ENCODE peak calls at places on chromosomes 16 and 17, in ten cellular contexts. V, M, C, X, U, Y, F, G, B and W are unnamed samples.

GRCh38 chr17:9224485-9224884 is 203.2 kb downstream of the NTN1 start:
- DNase-seq in V (no peak), M (no peak), C (no peak), X (no peak), U (no peak), Y (no peak), F (no peak), G (peak), B (no peak), W (no peak)

GRCh38 chr16:5508371-5508770 is 410.8 kb upstream of the EEF2KMT start:
- DNase-seq in V (no peak), M (no peak), C (no peak), X (no peak), U (no peak), Y (no peak), F (no peak), G (no peak), B (no peak), W (no peak)

GRCh38 chr17:36848008-36848902 is 89.0 kb upstream of the LHX1 start:
- DNase-seq in V (no peak), M (no peak), C (no peak), X (no peak), U (no peak), Y (no peak), F (peak), G (peak), B (no peak), W (no peak)

GRCh38 chr16:56421313-56421712 is 4.0 kb downstream of the AMFR start:
- DNase-seq in V (no peak), M (no peak), C (no peak), X (no peak), U (no peak), Y (no peak), F (no peak), G (no peak), B (no peak), W (peak)

GRCh38 chr17:1005361-1005946 is 8.5 kb downstream of the TIMM22 start:
- DNase-seq in V (peak), M (no peak), C (peak), X (peak), U (no peak), Y (no peak), F (peak), G (peak), B (no peak), W (no peak)

GRCh38 chr17:2880050-2880449 is 83.8 kb downstream of the RAP1GAP2 start:
- DNase-seq in V (no peak), M (no peak), C (no peak), X (no peak), U (no peak), Y (no peak), F (no peak), G (no peak), B (no peak), W (no peak)

GRCh38 chr17:1919206-1919605 is 89.4 kb downstream of the RPA1 start:
- DNase-seq in V (no peak), M (no peak), C (no peak), X (no peak), U (no peak), Y (no peak), F (no peak), G (no peak), B (no peak), W (no peak)

GRCh38 chr16:14510939-14511797 is 118.9 kb downstream of the PARN start:
- DNase-seq in V (peak), M (no peak), C (no peak), X (peak), U (no peak), Y (no peak), F (peak), G (no peak), B (no peak), W (no peak)

GRCh38 chr17:48878920-48879898 is 13.4 kb upstream of the ATP5MC1 start:
- DNase-seq in V (peak), M (peak), C (no peak), X (peak), U (peak), Y (no peak), F (peak), G (no peak), B (peak), W (no peak)

GRCh38 chr17:49108318-49108717 is 24.3 kb upstream of the B4GALNT2 start:
- DNase-seq in V (peak), M (no peak), C (no peak), X (peak), U (no peak), Y (no peak), F (peak), G (no peak), B (no peak), W (no peak)

GRCh38 chr17:46777943-46778915 is 40.3 kb downstream of the WNT3 start:
- DNase-seq in V (no peak), M (no peak), C (no peak), X (no peak), U (no peak), Y (no peak), F (no peak), G (peak), B (no peak), W (no peak)

GRCh38 chr17:43661699-43662431 is at the start of gene MEOX1:
- DNase-seq in V (peak), M (peak), C (no peak), X (peak), U (no peak), Y (no peak), F (peak), G (no peak), B (peak), W (peak)

GRCh38 chr17:63446218-63446980 is at the start of gene CYB561:
- DNase-seq in V (peak), M (no peak), C (peak), X (peak), U (peak), Y (no peak), F (peak), G (peak), B (no peak), W (peak)

GRCh38 chr16:1612320-1613111 is at the start of gene CRAMP1:
- DNase-seq in V (no peak), M (no peak), C (no peak), X (no peak), U (no peak), Y (no peak), F (peak), G (no peak), B (no peak), W (peak)

GRCh38 chr17:50363217-50364060 is 9.5 kb downstream of the MRPL27 start:
- DNase-seq in V (peak), M (no peak), C (no peak), X (peak), U (no peak), Y (no peak), F (no peak), G (no peak), B (no peak), W (no peak)

GRCh38 chr17:40130352-40131042 is 8.7 kb downstream of the MSL1 start:
- DNase-seq in V (no peak), M (no peak), C (no peak), X (no peak), U (no peak), Y (no peak), F (peak), G (no peak), B (no peak), W (no peak)

GRCh38 chr17:40953876-40954275 is 12.9 kb downstream of the KRT39 start:
- DNase-seq in V (peak), M (no peak), C (no peak), X (peak), U (no peak), Y (no peak), F (peak), G (no peak), B (peak), W (no peak)

GRCh38 chr16:884232-884631 is 83.7 kb upstream of the GNG13 start:
- DNase-seq in V (no peak), M (no peak), C (no peak), X (no peak), U (no peak), Y (no peak), F (no peak), G (no peak), B (no peak), W (no peak)

GRCh38 chr16:67086829-67087228 is 22.9 kb upstream of the PHAF1 start:
- DNase-seq in V (peak), M (no peak), C (no peak), X (no peak), U (no peak), Y (no peak), F (no peak), G (no peak), B (no peak), W (no peak)

GRCh38 chr17:56914641-56915263 is 903 bp upstream of the TRIM25 start:
- DNase-seq in V (no peak), M (no peak), C (no peak), X (no peak), U (no peak), Y (no peak), F (no peak), G (no peak), B (no peak), W (no peak)

GRCh38 chr17:82775033-82775823 is 23.4 kb downstream of the TBCD start:
- DNase-seq in V (peak), M (no peak), C (peak), X (peak), U (peak), Y (no peak), F (peak), G (peak), B (no peak), W (no peak)

GRCh38 chr16:64971211-64971610 is 150.7 kb downstream of the CDH11 start:
- DNase-seq in V (no peak), M (no peak), C (no peak), X (no peak), U (no peak), Y (no peak), F (no peak), G (no peak), B (no peak), W (no peak)

GRCh38 chr17:77087650-77088454 is 52.9 kb upstream of the SEC14L1 start:
- DNase-seq in V (no peak), M (no peak), C (no peak), X (no peak), U (no peak), Y (no peak), F (no peak), G (peak), B (no peak), W (no peak)

GRCh38 chr17:83128306-83129240 is 49.2 kb downstream of the METRNL start:
- DNase-seq in V (no peak), M (no peak), C (no peak), X (no peak), U (no peak), Y (no peak), F (no peak), G (peak), B (no peak), W (no peak)

GRCh38 chr16:4371481-4372314 is at the start of gene VASN:
- DNase-seq in V (peak), M (no peak), C (peak), X (peak), U (peak), Y (no peak), F (peak), G (peak), B (no peak), W (peak)

GRCh38 chr17:21140911-21141310 is 14.1 kb downstream of the DHRS7B start:
- DNase-seq in V (no peak), M (no peak), C (no peak), X (no peak), U (no peak), Y (no peak), F (no peak), G (no peak), B (no peak), W (peak)

GRCh38 chr16:4426021-4426684 is 485 bp downstream of the DNAJA3 start:
- DNase-seq in V (no peak), M (no peak), C (no peak), X (no peak), U (peak), Y (no peak), F (no peak), G (no peak), B (no peak), W (no peak)

GRCh38 chr17:28491860-28492259 is 14.3 kb upstream of the FOXN1 start:
- DNase-seq in V (no peak), M (no peak), C (no peak), X (no peak), U (no peak), Y (no peak), F (no peak), G (no peak), B (no peak), W (no peak)

GRCh38 chr17:28495626-28496025 is 10.5 kb upstream of the FOXN1 start:
- DNase-seq in V (no peak), M (no peak), C (no peak), X (no peak), U (no peak), Y (no peak), F (no peak), G (no peak), B (no peak), W (no peak)

GRCh38 chr17:28494445-28495188 is 11.5 kb upstream of the FOXN1 start:
- DNase-seq in V (peak), M (peak), C (peak), X (peak), U (peak), Y (no peak), F (peak), G (peak), B (peak), W (peak)

GRCh38 chr17:28492352-28493310 is 13.5 kb upstream of the FOXN1 start:
- DNase-seq in V (no peak), M (no peak), C (no peak), X (no peak), U (no peak), Y (no peak), F (peak), G (no peak), B (no peak), W (no peak)

DNA sequence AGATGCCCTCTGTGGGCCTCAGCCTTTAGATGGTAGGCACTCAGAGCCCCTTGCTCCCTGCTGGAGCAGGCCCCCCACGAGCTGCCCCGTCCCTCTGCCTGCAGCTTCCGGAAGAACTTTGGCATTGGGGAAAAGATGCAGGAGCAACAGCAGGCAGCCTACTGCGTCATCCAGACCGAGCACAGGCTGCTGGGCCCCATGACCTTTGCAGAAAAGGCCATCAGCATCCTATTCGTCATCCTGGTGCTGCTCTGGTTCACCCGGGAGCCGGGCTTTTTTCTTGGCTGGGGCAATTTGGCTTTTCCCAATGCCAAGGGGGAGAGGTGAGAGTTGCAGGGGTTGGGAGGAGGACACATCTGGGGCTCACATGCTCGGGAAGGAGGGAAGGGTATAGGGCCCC is 12.7 kb upstream of the FOXN1 start:
- DNase-seq in V (peak), M (peak), C (no peak), X (peak), U (no peak), Y (no peak), F (no peak), G (no peak), B (no peak), W (no peak)
- TF ChIP-seq CTCF in V (no peak), M (no peak), C (no peak), X (no peak), U (no peak), Y (no peak), F (no peak), G (no peak), B (no peak), W (no peak)

GRCh38 chr17:58432806-58433573 is 15.7 kb upstream of the RNF43 start:
- DNase-seq in V (no peak), M (no peak), C (no peak), X (no peak), U (no peak), Y (no peak), F (no peak), G (no peak), B (no peak), W (no peak)
- TF ChIP-seq CTCF in V (no peak), M (no peak), C (no peak), X (no peak), U (no peak), Y (no peak), F (peak), G (no peak), B (no peak), W (peak)

DNA sequence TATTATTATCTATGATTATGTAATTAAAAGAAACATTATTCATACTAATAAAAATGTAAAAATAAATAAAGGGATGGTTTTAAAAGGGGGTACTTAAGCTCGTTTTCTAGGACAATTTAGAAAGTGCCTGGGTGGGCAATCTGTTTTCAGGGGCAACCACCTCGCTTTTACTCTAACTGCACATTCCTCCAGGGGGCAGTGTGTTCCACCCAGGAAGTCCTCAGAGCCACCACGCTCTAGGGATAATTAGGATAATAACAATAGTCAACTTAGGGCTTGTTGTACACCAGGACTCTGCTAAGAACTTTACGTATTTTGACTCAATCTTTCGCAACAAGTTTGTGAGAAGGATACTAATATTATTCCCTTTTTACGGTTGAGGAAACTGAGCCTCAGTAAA is 396.7 kb upstream of the MAF start:
- DNase-seq in V (peak), M (no peak), C (no peak), X (peak), U (no peak), Y (no peak), F (peak), G (no peak), B (no peak), W (no peak)
- TF ChIP-seq CTCF in V (peak), M (peak), C (peak), X (peak), U (no peak), Y (no peak), F (peak), G (no peak), B (peak), W (peak)

GRCh38 chr16:49890876-49891275 is 35.0 kb upstream of the ZNF423 start:
- DNase-seq in V (no peak), M (no peak), C (no peak), X (peak), U (no peak), Y (no peak), F (no peak), G (no peak), B (no peak), W (peak)
- TF ChIP-seq CTCF in V (no peak), M (peak), C (peak), X (peak), U (no peak), Y (no peak), F (no peak), G (no peak), B (peak), W (peak)

DNA sequence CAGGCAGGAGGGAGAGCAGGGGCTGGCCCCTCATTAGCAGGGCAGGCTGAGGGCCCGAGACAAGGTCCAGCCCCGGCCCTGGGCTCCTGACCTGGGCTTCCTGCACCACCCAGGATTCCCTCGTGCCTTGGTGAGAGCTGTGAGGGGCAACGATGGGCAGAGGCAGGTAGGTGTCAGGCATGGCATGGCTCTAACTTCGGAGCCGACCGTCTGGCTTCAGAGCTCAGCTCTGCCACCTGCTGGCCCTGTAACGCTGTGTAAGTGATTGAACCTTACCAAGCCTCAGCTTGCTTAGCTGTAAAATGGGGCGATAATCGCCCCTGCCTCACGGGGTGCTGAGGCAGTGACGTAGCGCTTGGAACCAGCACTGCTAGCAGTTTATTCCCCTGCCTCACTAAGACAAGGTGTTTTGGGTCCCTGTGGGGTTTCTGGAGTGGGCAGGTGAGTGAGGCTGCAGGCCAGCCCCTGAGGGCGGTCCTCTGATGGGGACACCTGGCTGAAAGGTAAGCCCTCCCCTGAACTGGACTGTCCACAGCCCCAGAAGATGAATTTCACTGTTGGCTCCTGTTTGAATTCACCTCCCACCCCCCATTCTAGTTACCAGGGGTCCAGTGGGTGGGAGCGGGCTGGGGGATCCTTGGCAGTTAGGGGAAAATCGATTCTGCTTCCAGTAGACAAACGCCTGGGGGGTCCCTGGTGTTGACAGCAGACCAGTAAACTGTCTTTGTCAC is 184.8 kb upstream of the GSE1 start:
- DNase-seq in V (no peak), M (no peak), C (peak), X (peak), U (peak), Y (no peak), F (peak), G (peak), B (no peak), W (peak)
- TF ChIP-seq CTCF in V (peak), M (peak), C (peak), X (peak), U (peak), Y (peak), F (peak), G (peak), B (peak), W (peak)

GRCh38 chr17:33973491-33973890 is 281.6 kb upstream of the CCL2 start:
- DNase-seq in V (no peak), M (no peak), C (no peak), X (no peak), U (no peak), Y (no peak), F (no peak), G (no peak), B (no peak), W (no peak)
- TF ChIP-seq CTCF in V (no peak), M (no peak), C (no peak), X (no peak), U (no peak), Y (no peak), F (no peak), G (no peak), B (no peak), W (no peak)

GRCh38 chr17:16215273-16215964 is at the start of gene NCOR1:
- DNase-seq in V (peak), M (peak), C (peak), X (peak), U (peak), Y (peak), F (peak), G (peak), B (peak), W (peak)
- TF ChIP-seq CTCF in V (peak), M (peak), C (peak), X (peak), U (no peak), Y (peak), F (peak), G (peak), B (peak), W (peak)

DNA sequence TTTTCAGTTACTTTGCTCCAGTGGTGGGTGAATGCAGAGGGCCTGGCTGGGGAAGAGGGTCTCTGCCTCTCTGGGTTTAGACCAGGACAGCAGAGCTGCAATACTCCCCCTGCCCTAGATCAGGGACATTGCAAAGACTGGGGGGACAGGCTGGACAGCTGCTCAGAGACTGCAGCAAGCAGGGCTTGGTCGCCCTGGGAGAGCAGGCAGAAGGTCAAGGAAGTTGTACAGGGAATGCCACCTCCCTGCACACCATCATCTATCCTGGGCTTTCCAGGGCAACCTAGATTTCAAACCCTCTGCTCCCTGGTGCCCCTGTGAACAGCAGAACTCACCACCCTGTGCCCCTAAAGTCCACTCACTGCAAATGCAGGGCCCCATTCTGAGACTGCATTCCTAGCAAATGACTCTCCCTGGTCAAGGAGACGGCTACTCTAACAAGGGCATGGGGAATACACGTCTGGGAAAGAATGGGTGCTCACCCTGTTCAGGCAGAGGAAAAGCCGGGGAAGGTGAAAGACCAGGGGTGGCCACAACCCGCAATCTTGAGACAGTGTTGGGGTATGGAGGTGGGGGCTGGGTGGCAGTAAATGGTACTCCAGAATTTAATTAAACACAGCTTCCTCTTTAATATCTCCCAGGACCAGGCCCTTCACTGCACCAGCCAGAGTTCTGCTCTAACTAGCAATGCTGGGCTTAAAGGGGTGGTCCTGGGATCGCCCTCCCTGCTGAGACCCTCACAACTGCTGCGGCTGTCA is 1.0 kb downstream of the KIFC3 start:
- DNase-seq in V (peak), M (no peak), C (no peak), X (peak), U (no peak), Y (no peak), F (peak), G (no peak), B (no peak), W (no peak)
- TF ChIP-seq CTCF in V (peak), M (no peak), C (no peak), X (no peak), U (no peak), Y (peak), F (peak), G (no peak), B (no peak), W (no peak)